ENCODE peak calls at places on chromosomes 13 and 19, in four cellular contexts. R, N, H and M are unnamed samples.

GRCh38 chr19:29247051-29247450 is 34.1 kb upstream of the UQCRFS1 start:
- DNase-seq in R (no peak), N (no peak), H (no peak), M (no peak)

GRCh38 chr19:41601771-41602170 is 25.1 kb downstream of the CEACAM4 start:
- DNase-seq in R (no peak), N (no peak), H (no peak), M (no peak)

GRCh38 chr19:18832331-18833140 is 777 bp downstream of the UPF1 start:
- DNase-seq in R (no peak), N (no peak), H (peak; percentile 71), M (no peak)

GRCh38 chr13:73598021-73598712 is 536.0 kb downstream of the KLF12 start:
- DNase-seq in R (no peak), N (no peak), H (no peak), M (no peak)

GRCh38 chr19:17997969-17998826 is 9.8 kb upstream of the ARRDC2 start:
- DNase-seq in R (peak; percentile 60), N (no peak), H (no peak), M (no peak)

GRCh38 chr19:46574533-46574932 is 26.6 kb upstream of the CALM3 start:
- DNase-seq in R (no peak), N (no peak), H (peak; percentile 21), M (no peak)

GRCh38 chr19:1859319-1859718 is 4.1 kb downstream of the KLF16 start:
- DNase-seq in R (no peak), N (no peak), H (no peak), M (no peak)

GRCh38 chr19:37304190-37304883 is 66.6 kb upstream of the ZNF527 start:
- DNase-seq in R (no peak), N (no peak), H (peak; percentile 73), M (peak; percentile 80)

GRCh38 chr13:92224052-92224821 is 825.8 kb downstream of the GPC5 start:
- DNase-seq in R (no peak), N (no peak), H (no peak), M (no peak)

GRCh38 chr13:51638497-51638871 is 54.2 kb downstream of the WDFY2 start:
- DNase-seq in R (no peak), N (no peak), H (no peak), M (no peak)

GRCh38 chr13:33050161-33050560 is 33.9 kb downstream of the KL start:
- DNase-seq in R (no peak), N (no peak), H (no peak), M (no peak)

GRCh38 chr19:55339225-55340143 is at the start of gene KMT5C:
- DNase-seq in R (peak; percentile 100), N (peak; percentile 100), H (peak; percentile 97), M (peak; percentile 100)

GRCh38 chr19:55341191-55342043 is 1.7 kb downstream of the KMT5C start:
- DNase-seq in R (peak; percentile 21), N (no peak), H (peak; percentile 88), M (peak; percentile 63)

GRCh38 chr19:55340784-55341147 is 1.1 kb downstream of the KMT5C start:
- DNase-seq in R (no peak), N (no peak), H (peak; percentile 72), M (no peak)

GRCh38 chr19:55342044-55342531 is 2.4 kb downstream of the KMT5C start:
- DNase-seq in R (no peak), N (no peak), H (no peak), M (no peak)

GRCh38 chr19:55340144-55340783 is 588 bp downstream of the KMT5C start:
- DNase-seq in R (no peak), N (no peak), H (peak; percentile 63), M (no peak)
- TF ChIP-seq JUND in R (no peak), N (no peak), H (no peak), M (no peak)

GRCh38 chr19:12872941-12873890 is 8.0 kb downstream of the DNASE2 start:
- DNase-seq in R (no peak), N (no peak), H (peak; percentile 83), M (peak; percentile 96)

GRCh38 chr19:12871681-12872080 is 9.6 kb downstream of the DNASE2 start:
- DNase-seq in R (no peak), N (no peak), H (no peak), M (no peak)

GRCh38 chr19:12872255-12872654 is 9.0 kb downstream of the DNASE2 start:
- DNase-seq in R (no peak), N (no peak), H (no peak), M (peak; percentile 46)

GRCh38 chr19:12875086-12875485 is 6.2 kb downstream of the DNASE2 start:
- DNase-seq in R (no peak), N (no peak), H (no peak), M (no peak)

GRCh38 chr19:12873891-12874745 is 7.1 kb downstream of the DNASE2 start:
- DNase-seq in R (no peak), N (no peak), H (peak; percentile 30), M (no peak)
- TF ChIP-seq JUND in R (no peak), N (no peak), H (no peak), M (no peak)

GRCh38 chr13:94917814-94918213 is 205.5 kb upstream of the SOX21 start:
- DNase-seq in R (no peak), N (peak; percentile 9), H (no peak), M (no peak)

GRCh38 chr13:94925263-94925662 is 212.9 kb upstream of the SOX21 start:
- DNase-seq in R (no peak), N (no peak), H (no peak), M (no peak)

GRCh38 chr13:94920578-94920977 is 208.2 kb upstream of the SOX21 start:
- DNase-seq in R (no peak), N (no peak), H (no peak), M (no peak)

DNA sequence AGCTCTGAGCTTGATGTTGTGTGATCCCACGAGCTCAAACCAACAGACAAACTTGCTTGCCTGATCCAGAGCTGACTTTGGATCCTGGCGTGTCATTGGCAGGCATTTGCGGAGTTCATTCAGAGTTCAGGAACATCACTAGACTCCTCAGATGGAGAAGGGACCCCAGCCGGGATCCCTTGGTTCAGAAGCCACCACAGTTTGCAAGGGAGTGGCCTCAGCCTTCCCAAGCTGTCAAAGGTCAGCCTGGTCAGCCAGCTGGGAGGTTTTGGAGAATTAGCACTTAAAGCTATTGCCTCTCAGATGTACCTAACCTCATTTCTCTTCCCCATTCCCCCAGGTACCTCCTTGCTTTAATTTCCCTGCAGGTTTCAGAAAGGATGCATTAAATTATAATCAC is 208.8 kb upstream of the SOX21 start:
- DNase-seq in R (no peak), N (no peak), H (no peak), M (no peak)
- TF ChIP-seq JUND in R (no peak), N (no peak), H (no peak), M (no peak)

GRCh38 chr13:27481766-27482165 is 31.4 kb upstream of the MTIF3 start:
- DNase-seq in R (peak; percentile 37), N (peak; percentile 58), H (peak; percentile 65), M (peak; percentile 16)
- TF ChIP-seq JUND in R (no peak), N (no peak), H (no peak), M (no peak)

GRCh38 chr19:33375760-33376159 is 2.3 kb downstream of the CEBPG start:
- DNase-seq in R (no peak), N (no peak), H (no peak), M (no peak)

GRCh38 chr19:33376931-33377557 is 3.5 kb downstream of the CEBPG start:
- DNase-seq in R (no peak), N (no peak), H (no peak), M (no peak)

GRCh38 chr19:33375156-33375744 is 1.7 kb downstream of the CEBPG start:
- DNase-seq in R (no peak), N (no peak), H (no peak), M (no peak)

GRCh38 chr19:33377586-33378475 is 4.3 kb downstream of the CEBPG start:
- DNase-seq in R (no peak), N (no peak), H (no peak), M (no peak)

GRCh38 chr19:33376423-33376822 is 2.9 kb downstream of the CEBPG start:
- DNase-seq in R (peak; percentile 46), N (no peak), H (no peak), M (no peak)
- TF ChIP-seq JUND in R (peak; percentile 29), N (no peak), H (no peak), M (no peak)

DNA sequence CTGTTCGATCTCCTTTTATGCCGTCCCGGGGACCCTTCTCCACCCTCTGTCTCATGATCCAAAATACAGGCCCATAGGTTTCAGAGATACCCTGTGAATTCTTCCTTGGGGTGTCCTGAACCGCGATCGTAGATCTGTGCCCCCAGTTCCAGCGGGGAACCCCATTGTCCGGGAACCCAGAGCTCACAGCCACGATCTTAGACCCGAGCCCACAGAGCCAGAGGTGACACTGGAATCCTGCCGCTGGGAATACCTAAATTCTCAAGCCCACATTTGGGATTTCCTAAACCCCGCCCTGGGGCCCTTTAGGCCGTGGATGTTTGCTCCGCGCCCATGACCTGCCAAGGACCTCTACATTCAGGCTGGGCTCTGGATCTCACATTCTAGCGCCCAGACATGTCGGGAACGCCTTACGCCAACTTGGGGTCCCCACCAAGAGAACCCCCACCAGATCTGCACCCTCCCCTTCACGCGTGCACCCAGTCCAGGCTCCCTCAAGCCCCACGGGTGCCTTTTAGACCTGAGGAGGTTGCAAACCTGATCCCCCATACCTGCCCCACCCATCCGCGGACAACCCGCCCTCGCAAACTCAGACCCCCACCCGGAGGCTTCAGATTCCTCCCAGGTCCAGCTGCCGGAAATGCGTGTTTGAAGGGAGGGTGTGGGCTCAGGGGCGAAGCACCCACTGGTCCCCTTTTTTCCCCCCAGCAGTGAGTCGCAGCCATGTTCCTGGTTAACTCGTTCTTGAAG is 598 bp downstream of the CAPNS1 start:
- DNase-seq in R (no peak), N (no peak), H (peak; percentile 88), M (peak; percentile 71)
- TF ChIP-seq JUND in R (no peak), N (no peak), H (no peak), M (no peak)